ENCODE peak calls at places on chromosomes 3 and 15, in seven cellular contexts. S is neuronal stem cell, H is Karpas-422, D is HCT116, L is PC-9, P is MM.1S, V is astrocyte. G is an unnamed sample.

GRCh38 chr3:64399205-64399800 is 174.0 kb upstream of the PRICKLE2 start:
- DNase-seq in S (peak; percentile 51), H (peak; percentile 78), D (peak; percentile 7), L (peak; percentile 35), P (peak; percentile 69), V (peak; percentile 25), G (peak; percentile 77)

GRCh38 chr3:115347737-115348136 is 200.6 kb upstream of the ZBTB20 start:
- DNase-seq in S (peak; percentile 18), H (no peak), D (no peak), L (no peak), P (no peak), V (peak; percentile 12), G (no peak)

GRCh38 chr15:78979456-78980320 is 34.8 kb upstream of the CTSH start:
- DNase-seq in S (peak; percentile 43), H (peak; percentile 88), D (peak; percentile 81), L (peak; percentile 63), P (peak; percentile 36), V (peak; percentile 60), G (peak; percentile 76)

GRCh38 chr3:48015451-48016182 is 599 bp downstream of the MAP4 start:
- DNase-seq in S (no peak), H (no peak), D (no peak), L (no peak), P (no peak), V (no peak), G (peak; percentile 39)

GRCh38 chr3:39349080-39349479 is 19.6 kb downstream of the CCR8 start:
- DNase-seq in S (no peak), H (no peak), D (no peak), L (no peak), P (no peak), V (no peak), G (no peak)

GRCh38 chr3:61250784-61251173 is 473 bp downstream of the FHIT start:
- DNase-seq in S (no peak), H (no peak), D (peak; percentile 34), L (peak; percentile 13), P (peak; percentile 64), V (no peak), G (peak; percentile 6)

GRCh38 chr15:79523266-79523665 is 91.1 kb downstream of the MINAR1 start:
- DNase-seq in S (no peak), H (no peak), D (no peak), L (no peak), P (no peak), V (peak; percentile 55), G (no peak)

GRCh38 chr3:185729335-185729715 is 95.5 kb downstream of the IGF2BP2 start:
- DNase-seq in S (no peak), H (no peak), D (no peak), L (no peak), P (no peak), V (peak; percentile 77), G (peak; percentile 83)

GRCh38 chr3:70225146-70225545 is 87.3 kb downstream of the MDFIC2 start:
- DNase-seq in S (no peak), H (no peak), D (no peak), L (no peak), P (no peak), V (no peak), G (no peak)

GRCh38 chr15:32036972-32037371 is 6.7 kb downstream of the CHRNA7 start:
- DNase-seq in S (no peak), H (no peak), D (no peak), L (no peak), P (no peak), V (no peak), G (no peak)

GRCh38 chr15:32042269-32042996 is 12.1 kb downstream of the CHRNA7 start:
- DNase-seq in S (no peak), H (no peak), D (peak; percentile 37), L (no peak), P (no peak), V (no peak), G (no peak)

GRCh38 chr15:32041294-32041693 is 11.0 kb downstream of the CHRNA7 start:
- DNase-seq in S (no peak), H (no peak), D (no peak), L (no peak), P (no peak), V (no peak), G (no peak)
- H3K4me2 ChIP-seq in S (no peak overlapping the region), H (no peak overlapping the region), D (no peak overlapping the region), L (no peak overlapping the region), P (no peak overlapping the region), V (no peak overlapping the region), G (no peak overlapping the region)

DNA sequence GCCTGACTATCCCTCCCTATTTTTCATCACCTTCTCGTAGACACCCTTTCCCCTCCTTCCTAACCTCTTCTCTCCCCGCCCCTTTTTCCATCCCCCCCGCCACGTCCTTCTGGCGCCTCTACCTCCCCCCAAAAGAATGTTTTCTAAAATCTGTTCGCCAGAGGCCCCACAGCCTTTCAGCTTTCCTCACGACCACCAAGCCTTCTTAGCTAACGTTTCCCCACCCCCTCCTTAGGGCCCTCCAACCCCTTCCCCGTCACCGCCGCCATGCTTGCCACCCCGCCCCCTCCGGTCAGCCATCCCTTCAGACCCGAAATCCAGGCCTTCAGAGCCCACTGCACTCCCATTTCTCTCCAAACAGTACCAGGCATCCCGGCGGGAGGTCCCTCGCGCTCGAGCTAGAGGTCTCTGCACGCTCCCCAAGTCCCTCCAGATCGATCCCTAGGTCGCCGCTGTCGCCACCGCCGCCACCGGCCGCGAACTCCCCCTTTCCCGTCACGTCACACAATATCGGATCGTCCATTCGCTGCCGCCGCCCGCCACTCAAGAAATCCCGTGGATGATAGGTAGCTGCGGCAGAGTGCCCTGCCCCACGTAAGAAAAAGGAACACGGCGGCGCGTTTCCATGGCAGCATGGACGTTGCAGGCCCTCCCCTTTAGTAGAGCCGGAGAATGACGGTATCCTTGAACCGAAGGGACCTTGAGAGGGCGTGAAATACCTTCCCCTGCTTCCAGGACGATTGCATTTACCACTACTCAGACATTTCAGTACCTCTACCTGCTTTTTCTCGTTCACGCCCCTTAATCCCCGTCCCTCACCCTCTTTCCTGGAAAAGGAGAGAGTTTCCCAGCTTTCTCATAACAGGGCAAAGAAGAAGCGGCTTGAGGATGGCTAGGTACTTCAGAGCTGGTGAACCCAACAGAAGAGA is at the start of gene TP53BP1:
- DNase-seq in S (peak; percentile 96), H (peak; percentile 97), D (peak; percentile 85), L (peak; percentile 94), P (peak; percentile 94), V (peak; percentile 93), G (peak; percentile 96)
- H2AFZ ChIP-seq in S (peak within 1 kb of the TSS; percentile 97), H (peak within 1 kb of the TSS; percentile 98), D (peak within 1 kb of the TSS; percentile 98), L (peak within 1 kb of the TSS; percentile 87), P (peak within 1 kb of the TSS; percentile 98), V (peak within 1 kb of the TSS; percentile 97), G (peak within 1 kb of the TSS; percentile 96)

GRCh38 chr3:171417137-171417536 is 43.1 kb downstream of the TNIK start:
- DNase-seq in S (no peak), H (no peak), D (no peak), L (no peak), P (no peak), V (peak; percentile 34), G (no peak)
- H3K4me2 ChIP-seq in S (no peak overlapping the region), H (no peak overlapping the region), D (no peak overlapping the region), L (no peak overlapping the region), P (no peak overlapping the region), V (no peak overlapping the region), G (no peak overlapping the region)

DNA sequence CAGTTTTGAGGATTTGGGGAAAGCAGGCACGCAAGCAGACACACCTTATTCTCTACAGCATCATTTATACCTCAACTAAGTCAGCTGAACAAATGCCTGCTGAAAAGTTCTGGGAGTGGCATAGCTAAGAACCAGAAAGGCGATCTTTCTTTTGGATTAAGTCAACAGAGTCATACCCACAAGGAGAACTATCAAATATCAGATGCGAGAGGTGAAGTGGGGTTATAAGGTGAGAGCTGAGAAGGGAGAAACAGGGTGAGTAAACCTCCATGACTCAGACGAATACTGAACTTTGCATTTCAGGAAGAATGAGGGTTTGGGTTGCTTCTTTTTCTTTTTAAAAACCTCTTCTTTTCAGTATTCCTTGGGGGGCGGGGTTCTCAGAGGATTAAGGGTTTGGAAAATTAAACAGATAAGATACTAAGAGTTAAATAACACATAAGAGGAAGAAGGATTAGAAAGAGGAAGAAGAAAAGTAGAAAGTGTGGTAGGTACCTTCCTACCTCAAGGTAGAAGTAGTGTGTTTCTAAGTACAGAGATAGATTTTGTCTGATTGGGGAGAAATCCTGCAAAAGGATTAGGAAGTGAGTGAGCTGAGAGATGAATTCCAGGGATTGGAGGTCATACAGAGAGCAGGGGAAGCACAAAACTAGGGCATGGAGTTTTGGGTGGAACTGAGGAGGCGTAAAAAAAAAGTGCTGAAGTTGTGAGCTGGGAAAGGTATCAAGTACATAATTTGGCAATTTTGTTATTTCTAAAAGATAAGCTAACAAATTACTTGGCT is 41.3 kb upstream of the ICE2 start:
- DNase-seq in S (no peak), H (no peak), D (peak; percentile 16), L (peak; percentile 46), P (no peak), V (peak; percentile 30), G (peak; percentile 52)
- H2AFZ ChIP-seq in S (peak overlapping the region; percentile 39), H (no peak overlapping the region), D (no peak overlapping the region), L (peak overlapping the region; percentile 14), P (no peak overlapping the region), V (no peak overlapping the region), G (no peak overlapping the region)

DNA sequence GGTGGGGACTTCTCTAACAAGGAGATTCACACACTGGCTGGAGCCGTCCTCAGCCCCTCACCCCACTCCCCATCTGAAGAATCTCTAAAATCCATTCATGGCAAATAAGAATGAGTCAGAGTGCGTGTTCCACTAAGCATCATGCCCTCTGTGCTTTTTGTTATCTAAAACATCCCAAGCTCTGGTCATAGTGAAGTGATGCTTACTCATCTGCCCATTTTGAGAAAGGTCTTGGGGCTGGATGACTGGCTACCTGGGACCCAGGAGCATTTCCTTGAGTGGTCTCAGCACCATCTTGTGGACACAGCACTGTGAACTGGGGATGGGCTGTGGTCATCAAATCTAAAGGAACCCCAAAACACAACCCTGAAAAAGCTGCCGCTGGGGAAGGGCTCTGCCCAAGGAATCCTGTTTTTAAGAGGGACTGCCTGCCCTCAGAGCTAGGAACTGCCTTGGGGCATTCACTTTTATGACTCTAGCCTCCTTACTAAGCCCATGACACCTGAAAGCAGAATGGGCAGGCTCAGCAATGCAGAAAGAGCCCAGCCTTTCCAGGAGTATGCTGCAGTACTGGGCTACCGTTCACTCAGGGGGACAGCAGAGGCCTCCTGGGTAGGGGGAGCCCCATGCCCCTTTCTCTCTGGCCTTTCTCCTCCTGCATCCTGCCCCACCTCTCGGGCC is 53.5 kb downstream of the ZBTB38 start:
- DNase-seq in S (no peak), H (no peak), D (no peak), L (no peak), P (no peak), V (peak; percentile 88), G (peak; percentile 89)
- H3K4me2 ChIP-seq in S (no peak overlapping the region), H (no peak overlapping the region), D (no peak overlapping the region), L (no peak overlapping the region), P (peak overlapping the region; percentile 19), V (peak overlapping the region; percentile 63), G (no peak overlapping the region)

GRCh38 chr15:94968133-94968532 is 736.8 kb downstream of the MCTP2 start:
- DNase-seq in S (no peak), H (no peak), D (no peak), L (no peak), P (no peak), V (no peak), G (no peak)
- H2AFZ ChIP-seq in S (no peak overlapping the region), H (no peak overlapping the region), D (no peak overlapping the region), L (no peak overlapping the region), P (no peak overlapping the region), V (no peak overlapping the region), G (no peak overlapping the region)

GRCh38 chr15:91752081-91752810 is 101.3 kb upstream of the SLCO3A1 start:
- DNase-seq in S (no peak), H (no peak), D (no peak), L (no peak), P (no peak), V (no peak), G (no peak)

DNA sequence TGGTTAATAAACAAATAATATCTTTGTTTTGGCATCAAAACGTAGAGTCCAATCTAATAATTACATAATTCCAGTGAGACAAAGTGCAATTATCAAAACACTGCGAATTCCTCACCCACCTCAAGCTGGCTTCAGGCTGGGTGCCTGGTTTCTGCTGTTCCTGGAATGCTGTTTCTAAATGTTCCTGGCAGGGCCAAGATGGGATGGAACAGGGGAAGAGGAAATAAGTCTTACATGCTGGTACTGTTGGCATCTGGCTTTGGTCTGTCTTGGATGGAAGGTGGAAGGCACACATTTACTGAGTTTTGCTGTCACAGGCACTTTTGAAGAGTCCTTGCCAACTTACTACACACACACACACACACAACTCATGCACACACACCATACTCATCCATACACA is 101.9 kb upstream of the SLCO3A1 start:
- DNase-seq in S (no peak), H (no peak), D (no peak), L (no peak), P (no peak), V (no peak), G (no peak)
- H3K4me2 ChIP-seq in S (no peak overlapping the region), H (no peak overlapping the region), D (no peak overlapping the region), L (no peak overlapping the region), P (no peak overlapping the region), V (no peak overlapping the region), G (no peak overlapping the region)